ENCODE peak calls at places on chromosome X, in four cellular contexts. S is head of caudate nucleus, Y is cardiac muscle cell, F is NCI-H1105. W is an unnamed sample.

GRCh38 chrX:132442674-132443073 is 46.2 kb downstream of the MBNL3 start:
- DNase-seq in S (no peak), Y (peak; percentile 41), F (no peak), W (no peak)

GRCh38 chrX:13050151-13050550 is 5.7 kb upstream of the FAM9C start:
- DNase-seq in F (no peak), S (no peak), Y (no peak), W (no peak)

GRCh38 chrX:130093271-130093670 is 17.0 kb downstream of the ELF4 start:
- DNase-seq in Y (no peak), F (no peak), S (no peak), W (no peak)

GRCh38 chrX:38110231-38110630 is 103.9 kb downstream of the SYTL5 start:
- DNase-seq in F (no peak), S (no peak), Y (peak; percentile 23), W (no peak)

GRCh38 chrX:97524997-97525396 is 641.3 kb downstream of the RPA4 start:
- DNase-seq in Y (peak; percentile 24), F (no peak), S (no peak), W (peak; percentile 16)

GRCh38 chrX:5537098-5537497 is 691.6 kb downstream of the NLGN4X start:
- DNase-seq in S (no peak), F (no peak), Y (no peak), W (no peak)

GRCh38 chrX:45850775-45851433 is 650.2 kb upstream of the DIPK2B start:
- DNase-seq in Y (peak; percentile 42), S (no peak), F (peak; percentile 25), W (no peak)

GRCh38 chrX:18871161-18871880 is 112.6 kb downstream of the PHKA2 start:
- DNase-seq in Y (peak; percentile 50), S (no peak), F (no peak), W (no peak)

GRCh38 chrX:124232523-124233201 is 99.8 kb upstream of the TEX13D start:
- DNase-seq in F (no peak), Y (no peak), S (peak; percentile 70), W (no peak)